ENCODE peak calls at places on chromosomes 5 and 9, in seven cellular contexts. O, R, M, H, D, T and C are unnamed samples.

GRCh38 chr5:33166971-33167370 is 273.8 kb upstream of the TARS1 start:
- DNase-seq in O (no peak), R (no peak), M (no peak), H (no peak), D (no peak), T (no peak), C (no peak)

GRCh38 chr5:179865471-179866240 is 7.0 kb upstream of the MRNIP start:
- DNase-seq in O (no peak), R (no peak), M (no peak), H (peak), D (no peak), T (no peak), C (no peak)

GRCh38 chr5:24714757-24715156 is 70.0 kb upstream of the CDH10 start:
- DNase-seq in O (no peak), R (no peak), M (no peak), H (peak), D (no peak), T (no peak), C (no peak)

GRCh38 chr5:77225531-77225930 is 15.1 kb downstream of the PDE8B start:
- DNase-seq in O (no peak), R (no peak), M (no peak), H (no peak), D (no peak), T (no peak), C (no peak)

GRCh38 chr9:26341545-26341944 is 551.1 kb downstream of the CAAP1 start:
- DNase-seq in O (no peak), R (no peak), M (no peak), H (no peak), D (no peak), T (no peak), C (no peak)

GRCh38 chr5:6666762-6667161 is 33.5 kb downstream of the SRD5A1 start:
- DNase-seq in O (no peak), R (no peak), M (no peak), H (no peak), D (no peak), T (no peak), C (no peak)

GRCh38 chr9:125099816-125100215 is 43.5 kb downstream of the SCAI start:
- DNase-seq in O (no peak), R (no peak), M (no peak), H (no peak), D (peak), T (no peak), C (no peak)

GRCh38 chr5:143733635-143734341 is 78.2 kb upstream of the HMHB1 start:
- DNase-seq in O (no peak), R (no peak), M (no peak), H (no peak), D (no peak), T (no peak), C (no peak)

GRCh38 chr9:85079374-85079773 is 409.8 kb downstream of the NTRK2 start:
- DNase-seq in O (no peak), R (no peak), M (no peak), H (no peak), D (no peak), T (no peak), C (no peak)

GRCh38 chr9:114248274-114248673 is 74.6 kb upstream of the ORM1 start:
- DNase-seq in O (no peak), R (no peak), M (no peak), H (no peak), D (no peak), T (no peak), C (no peak)

GRCh38 chr5:92907914-92908606 is 673.0 kb downstream of the NR2F1-AS1 start:
- DNase-seq in O (no peak), R (peak), M (no peak), H (no peak), D (no peak), T (peak), C (no peak)

GRCh38 chr9:105879181-105879580 is 184.8 kb downstream of the TMEM38B start:
- DNase-seq in O (no peak), R (no peak), M (no peak), H (no peak), D (no peak), T (no peak), C (no peak)

GRCh38 chr9:134791009-134791408 is 89.6 kb upstream of the FCN2 start:
- DNase-seq in O (no peak), R (no peak), M (no peak), H (no peak), D (no peak), T (no peak), C (no peak)

GRCh38 chr9:27870404-27870803 is 297.1 kb upstream of the C9orf72 start:
- DNase-seq in O (no peak), R (no peak), M (no peak), H (no peak), D (no peak), T (no peak), C (no peak)

GRCh38 chr9:68498816-68499215 is 41.9 kb downstream of the TMEM252 start:
- DNase-seq in O (no peak), R (no peak), M (no peak), H (no peak), D (no peak), T (no peak), C (no peak)

GRCh38 chr5:20276061-20276958 is 288.3 kb upstream of the CDH18 start:
- DNase-seq in O (no peak), R (peak), M (no peak), H (no peak), D (no peak), T (peak), C (no peak)

GRCh38 chr5:125813221-125813974 is 609.8 kb upstream of the GRAMD2B start:
- DNase-seq in O (no peak), R (no peak), M (no peak), H (peak), D (no peak), T (no peak), C (no peak)

GRCh38 chr9:137150485-137151060 is 11.6 kb downstream of the GRIN1 start:
- DNase-seq in O (no peak), R (peak), M (no peak), H (no peak), D (no peak), T (no peak), C (no peak)

GRCh38 chr5:82011761-82012160 is 39.9 kb downstream of the ATG10 start:
- DNase-seq in O (no peak), R (no peak), M (no peak), H (no peak), D (no peak), T (peak), C (no peak)

GRCh38 chr9:86925686-86926085 is 21.6 kb downstream of the GAS1 start:
- DNase-seq in O (no peak), R (no peak), M (no peak), H (no peak), D (no peak), T (no peak), C (no peak)

GRCh38 chr5:124285733-124286132 is 460.7 kb downstream of the ZNF608 start:
- DNase-seq in O (no peak), R (no peak), M (no peak), H (no peak), D (no peak), T (no peak), C (no peak)

GRCh38 chr5:142977363-142978051 is 207.3 kb downstream of the ARHGAP26 start:
- DNase-seq in O (no peak), R (no peak), M (no peak), H (no peak), D (no peak), T (peak), C (no peak)

GRCh38 chr9:93828331-93829097 is 126.6 kb downstream of the BARX1 start:
- DNase-seq in O (no peak), R (no peak), M (no peak), H (no peak), D (no peak), T (no peak), C (no peak)

GRCh38 chr9:92666236-92666635 is 3.7 kb downstream of the IPPK start:
- DNase-seq in O (no peak), R (no peak), M (no peak), H (no peak), D (no peak), T (no peak), C (no peak)

GRCh38 chr5:31066655-31067328 is 126.7 kb upstream of the CDH6 start:
- DNase-seq in O (no peak), R (no peak), M (no peak), H (no peak), D (no peak), T (peak), C (no peak)

GRCh38 chr5:78594946-78595921 is 53.3 kb downstream of the LHFPL2 start:
- DNase-seq in O (no peak), R (peak), M (no peak), H (no peak), D (no peak), T (peak), C (no peak)